ENCODE peak calls at places on chromosomes 7 and 10, in four cellular contexts. M is activated CD4-positive, CD25-positive, alpha-beta regulatory T cell; Y is amygdala; G is GM03348. E is an unnamed sample.

GRCh38 chr10:71138126-71138860 is 74.1 kb upstream of the UNC5B start:
- DNase-seq in M (no peak), G (no peak), Y (no peak), E (no peak)

GRCh38 chr10:35887686-35888085 is 245.6 kb upstream of the FZD8 start:
- DNase-seq in G (no peak), M (no peak), Y (no peak), E (no peak)

GRCh38 chr10:77566228-77566627 is 71.4 kb downstream of the KCNMA1 start:
- DNase-seq in Y (no peak), M (no peak), G (no peak), E (peak)

GRCh38 chr7:2710256-2710655 is 22.3 kb downstream of the AMZ1 start:
- DNase-seq in M (peak), Y (no peak), G (no peak), E (no peak)

GRCh38 chr7:92633211-92633906 is 43.2 kb upstream of the FAM133B start:
- DNase-seq in Y (no peak), G (peak), M (no peak), E (peak)

GRCh38 chr7:101602484-101603241 is 26.4 kb downstream of the MYL10 start:
- DNase-seq in M (peak), Y (peak), G (peak), E (peak)

GRCh38 chr7:38525857-38526256 is 105.3 kb downstream of the AMPH start:
- DNase-seq in G (no peak), M (no peak), Y (no peak), E (no peak)

GRCh38 chr7:135386776-135387175 is 123.1 kb downstream of the CNOT4 start:
- DNase-seq in M (no peak), Y (no peak), G (no peak), E (no peak)

GRCh38 chr7:92621026-92621540 is 30.9 kb upstream of the FAM133B start:
- DNase-seq in Y (no peak), M (peak), G (peak), E (peak)

GRCh38 chr7:86664486-86664885 is 20.8 kb downstream of the GRM3 start:
- DNase-seq in G (no peak), Y (no peak), M (no peak), E (no peak)

GRCh38 chr10:132807621-132808049 is 21.7 kb upstream of the NKX6-2 start:
- DNase-seq in Y (no peak), G (no peak), M (no peak), E (no peak)

GRCh38 chr7:92698237-92698841 is 108.1 kb upstream of the FAM133B start:
- DNase-seq in G (peak), M (no peak), Y (no peak), E (peak)

GRCh38 chr7:7564323-7564780 is 2.3 kb upstream of the MIOS start:
- DNase-seq in G (peak), Y (no peak), M (no peak), E (peak)

GRCh38 chr7:150421831-150422230 is 28.6 kb upstream of the GIMAP8 start:
- DNase-seq in M (no peak), G (no peak), Y (no peak), E (no peak)

GRCh38 chr10:3886191-3886590 is 101.2 kb upstream of the KLF6 start:
- DNase-seq in M (no peak), G (no peak), Y (no peak), E (peak)

GRCh38 chr10:86439544-86439943 is 72.9 kb upstream of the GRID1 start:
- DNase-seq in M (no peak), Y (peak), G (peak), E (peak)

GRCh38 chr10:132835848-132836233 is 49.9 kb upstream of the NKX6-2 start:
- DNase-seq in Y (no peak), M (no peak), G (no peak), E (no peak)

E was measured in AG10803.